ENCODE peak calls at places on chromosomes 5 and 9, in eight cellular contexts. One of them, this sample, is unnamed.

GRCh38 chr5:31638748-31639418 is at the start of gene PDZD2:
- DNase-seq in stomach: peak
- DNase-seq in IMR-90: peak
- DNase-seq in cardiac muscle cell: peak
- DNase-seq in PC-3: peak
- DNase-seq in A549: peak
- DNase-seq in upper lobe of right lung: peak
- DNase-seq in dorsolateral prefrontal cortex: peak
- DNase-seq in this sample: peak

GRCh38 chr5:74286734-74287705 is 353.5 kb downstream of the ENC1 start:
- DNase-seq in stomach: no peak
- DNase-seq in IMR-90: no peak
- DNase-seq in cardiac muscle cell: no peak
- DNase-seq in PC-3: no peak
- DNase-seq in A549: no peak
- DNase-seq in upper lobe of right lung: no peak
- DNase-seq in dorsolateral prefrontal cortex: no peak
- DNase-seq in this sample: no peak

GRCh38 chr9:35112257-35113020 is 3.2 kb downstream of the ATOSB start:
- DNase-seq in stomach: no peak
- DNase-seq in IMR-90: peak
- DNase-seq in cardiac muscle cell: no peak
- DNase-seq in PC-3: peak
- DNase-seq in A549: no peak
- DNase-seq in upper lobe of right lung: no peak
- DNase-seq in dorsolateral prefrontal cortex: no peak
- DNase-seq in this sample: no peak

GRCh38 chr5:167049771-167050567 is 1241.5 kb upstream of the WWC1 start:
- DNase-seq in stomach: no peak
- DNase-seq in IMR-90: no peak
- DNase-seq in cardiac muscle cell: no peak
- DNase-seq in PC-3: no peak
- DNase-seq in A549: no peak
- DNase-seq in upper lobe of right lung: no peak
- DNase-seq in dorsolateral prefrontal cortex: no peak
- DNase-seq in this sample: no peak

GRCh38 chr5:31990701-31991110 is 183.4 kb downstream of the GOLPH3 start:
- DNase-seq in stomach: no peak
- DNase-seq in IMR-90: no peak
- DNase-seq in cardiac muscle cell: no peak
- DNase-seq in PC-3: peak
- DNase-seq in A549: peak
- DNase-seq in upper lobe of right lung: no peak
- DNase-seq in dorsolateral prefrontal cortex: no peak
- DNase-seq in this sample: no peak

GRCh38 chr5:1480806-1481205 is 35.6 kb upstream of the SLC6A3 start:
- DNase-seq in stomach: no peak
- DNase-seq in IMR-90: no peak
- DNase-seq in cardiac muscle cell: no peak
- DNase-seq in PC-3: no peak
- DNase-seq in A549: no peak
- DNase-seq in upper lobe of right lung: no peak
- DNase-seq in dorsolateral prefrontal cortex: no peak
- DNase-seq in this sample: no peak

GRCh38 chr9:99012957-99013512 is 69.3 kb downstream of the COL15A1 start:
- DNase-seq in stomach: no peak
- DNase-seq in IMR-90: no peak
- DNase-seq in cardiac muscle cell: no peak
- DNase-seq in PC-3: no peak
- DNase-seq in A549: no peak
- DNase-seq in upper lobe of right lung: no peak
- DNase-seq in dorsolateral prefrontal cortex: no peak
- DNase-seq in this sample: no peak

GRCh38 chr9:123537809-123538208 is 181.8 kb downstream of the CRB2 start:
- DNase-seq in stomach: no peak
- DNase-seq in IMR-90: no peak
- DNase-seq in cardiac muscle cell: no peak
- DNase-seq in PC-3: no peak
- DNase-seq in A549: no peak
- DNase-seq in upper lobe of right lung: no peak
- DNase-seq in dorsolateral prefrontal cortex: no peak
- DNase-seq in this sample: no peak

GRCh38 chr5:149799965-149800516 is 69.9 kb downstream of the PPARGC1B start:
- DNase-seq in stomach: no peak
- DNase-seq in IMR-90: no peak
- DNase-seq in cardiac muscle cell: no peak
- DNase-seq in PC-3: no peak
- DNase-seq in A549: no peak
- DNase-seq in upper lobe of right lung: no peak
- DNase-seq in dorsolateral prefrontal cortex: no peak
- DNase-seq in this sample: no peak

GRCh38 chr9:134551657-134552348 is 89.8 kb upstream of the COL5A1 start:
- DNase-seq in stomach: no peak
- DNase-seq in IMR-90: peak
- DNase-seq in cardiac muscle cell: no peak
- DNase-seq in PC-3: peak
- DNase-seq in A549: peak
- DNase-seq in upper lobe of right lung: no peak
- DNase-seq in dorsolateral prefrontal cortex: no peak
- DNase-seq in this sample: no peak

GRCh38 chr9:36036780-36037579 is at the start of gene RECK:
- DNase-seq in stomach: peak
- DNase-seq in IMR-90: peak
- DNase-seq in cardiac muscle cell: peak
- DNase-seq in PC-3: peak
- DNase-seq in A549: peak
- DNase-seq in upper lobe of right lung: peak
- DNase-seq in dorsolateral prefrontal cortex: peak
- DNase-seq in this sample: peak

GRCh38 chr5:80407735-80408474 is at the start of gene ZFYVE16:
- DNase-seq in stomach: peak
- DNase-seq in IMR-90: peak
- DNase-seq in cardiac muscle cell: peak
- DNase-seq in PC-3: peak
- DNase-seq in A549: peak
- DNase-seq in upper lobe of right lung: peak
- DNase-seq in dorsolateral prefrontal cortex: peak
- DNase-seq in this sample: peak
- TF ChIP-seq CTCF in stomach: no peak
- TF ChIP-seq CTCF in IMR-90: peak
- TF ChIP-seq CTCF in cardiac muscle cell: peak
- TF ChIP-seq CTCF in PC-3: peak
- TF ChIP-seq CTCF in A549: no peak
- TF ChIP-seq CTCF in upper lobe of right lung: peak
- TF ChIP-seq CTCF in dorsolateral prefrontal cortex: no peak
- TF ChIP-seq CTCF in this sample: peak

DNA sequence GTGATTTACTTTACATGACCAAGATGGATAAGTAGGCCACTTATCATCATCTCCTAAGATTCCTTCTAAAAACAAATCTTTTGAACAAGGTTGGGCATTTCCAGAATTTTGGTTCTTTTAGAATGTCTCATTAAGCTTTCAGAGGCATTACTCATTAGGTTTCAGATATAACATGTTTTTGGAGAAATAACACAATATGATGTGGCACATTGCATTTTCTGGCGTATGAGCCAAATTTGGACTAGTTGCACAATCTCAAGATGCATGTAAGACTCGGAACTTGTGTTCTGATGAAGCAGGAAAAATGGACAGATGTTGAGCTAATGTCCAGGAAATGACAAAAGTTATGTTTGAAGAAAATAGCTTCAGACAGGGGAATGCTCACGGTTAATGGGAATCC is 145.8 kb upstream of the TNC start:
- DNase-seq in stomach: no peak
- DNase-seq in IMR-90: peak
- DNase-seq in cardiac muscle cell: no peak
- DNase-seq in PC-3: no peak
- DNase-seq in A549: no peak
- DNase-seq in upper lobe of right lung: no peak
- DNase-seq in dorsolateral prefrontal cortex: no peak
- DNase-seq in this sample: no peak
- H3K27ac ChIP-seq in stomach: no peak
- H3K27ac ChIP-seq in IMR-90: peak
- H3K27ac ChIP-seq in cardiac muscle cell: no peak
- H3K27ac ChIP-seq in PC-3: peak
- H3K27ac ChIP-seq in A549: no peak
- H3K27ac ChIP-seq in upper lobe of right lung: no peak
- H3K27ac ChIP-seq in dorsolateral prefrontal cortex: no peak
- H3K27ac ChIP-seq in this sample: no peak

DNA sequence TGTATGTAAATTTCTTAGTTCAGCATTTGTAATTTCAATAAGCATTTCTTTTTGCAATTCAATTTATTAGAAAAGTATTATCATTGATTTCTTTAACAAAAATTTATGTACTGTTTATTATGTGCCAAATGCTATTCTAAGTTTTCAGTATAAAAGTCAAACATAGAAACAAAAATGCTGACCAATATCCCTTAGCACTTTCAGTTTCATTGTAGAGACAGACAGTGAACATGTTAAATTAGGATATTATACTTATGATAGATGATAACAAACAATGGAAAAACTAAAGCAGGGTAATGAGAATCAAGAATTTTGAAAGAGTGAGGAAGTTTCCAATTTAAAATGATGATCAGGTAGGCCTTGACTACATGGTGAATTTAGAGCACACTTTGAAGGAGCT is 1106.0 kb downstream of the TAF11L14 start:
- DNase-seq in stomach: no peak
- DNase-seq in IMR-90: no peak
- DNase-seq in cardiac muscle cell: no peak
- DNase-seq in PC-3: no peak
- DNase-seq in A549: no peak
- DNase-seq in upper lobe of right lung: no peak
- DNase-seq in dorsolateral prefrontal cortex: no peak
- DNase-seq in this sample: no peak
- H3K4me3 ChIP-seq in stomach: no peak
- H3K4me3 ChIP-seq in IMR-90: no peak
- H3K4me3 ChIP-seq in cardiac muscle cell: no peak
- H3K4me3 ChIP-seq in PC-3: no peak
- H3K4me3 ChIP-seq in A549: no peak
- H3K4me3 ChIP-seq in upper lobe of right lung: no peak
- H3K4me3 ChIP-seq in dorsolateral prefrontal cortex: no peak
- H3K4me3 ChIP-seq in this sample: no peak

DNA sequence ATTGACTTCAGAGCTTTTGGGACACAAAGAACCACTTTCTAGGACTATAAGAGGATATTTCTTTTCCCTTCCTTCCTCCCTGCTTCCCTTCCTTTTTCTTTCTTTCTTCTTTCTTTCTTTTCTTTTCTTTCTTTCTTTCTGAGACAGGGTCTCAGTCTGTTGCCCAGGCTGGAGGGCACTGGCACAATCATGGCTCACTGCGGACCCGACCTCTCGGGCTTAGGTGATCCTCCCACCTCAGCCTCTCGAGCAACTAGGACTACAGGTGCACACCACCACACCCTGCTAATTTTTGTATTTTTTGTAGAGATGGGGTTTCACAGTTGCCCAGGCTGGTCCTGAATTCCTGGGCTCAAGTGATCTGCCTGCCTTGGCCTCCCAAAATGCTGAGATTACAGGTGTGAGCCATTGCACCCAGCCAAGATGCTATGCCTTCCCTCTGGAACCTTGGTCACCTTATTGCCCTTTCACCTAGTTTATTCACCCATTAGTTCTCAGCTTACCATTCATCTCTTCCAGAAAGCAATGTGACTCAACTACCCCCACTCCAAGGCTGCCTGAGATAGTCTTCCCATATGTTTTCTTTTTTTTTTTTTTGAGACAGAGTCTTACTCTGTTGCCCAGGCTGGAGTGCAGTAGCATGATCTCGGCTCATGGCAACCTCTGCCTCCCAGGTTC is 10.1 kb downstream of the PLIN2 start:
- DNase-seq in stomach: no peak
- DNase-seq in IMR-90: no peak
- DNase-seq in cardiac muscle cell: no peak
- DNase-seq in PC-3: no peak
- DNase-seq in A549: no peak
- DNase-seq in upper lobe of right lung: no peak
- DNase-seq in dorsolateral prefrontal cortex: no peak
- DNase-seq in this sample: no peak
- TF ChIP-seq CTCF in stomach: no peak
- TF ChIP-seq CTCF in IMR-90: no peak
- TF ChIP-seq CTCF in cardiac muscle cell: no peak
- TF ChIP-seq CTCF in PC-3: no peak
- TF ChIP-seq CTCF in A549: no peak
- TF ChIP-seq CTCF in upper lobe of right lung: no peak
- TF ChIP-seq CTCF in dorsolateral prefrontal cortex: no peak
- TF ChIP-seq CTCF in this sample: no peak

DNA sequence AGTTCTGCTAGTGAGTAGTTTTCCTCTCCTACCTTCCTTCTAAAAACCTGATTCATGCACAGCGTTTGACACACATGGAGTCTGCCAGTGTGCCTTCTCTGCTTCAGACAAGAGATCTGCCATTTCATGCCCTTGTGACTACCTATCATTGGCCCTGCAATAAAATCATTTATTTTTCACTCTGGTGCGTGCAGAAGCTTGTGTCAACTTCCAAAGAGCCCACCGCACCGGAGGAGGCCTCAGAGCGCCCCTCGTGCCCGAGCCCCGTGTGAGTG is 13.7 kb downstream of the HNRNPH1 start:
- DNase-seq in stomach: no peak
- DNase-seq in IMR-90: no peak
- DNase-seq in cardiac muscle cell: no peak
- DNase-seq in PC-3: no peak
- DNase-seq in A549: no peak
- DNase-seq in upper lobe of right lung: no peak
- DNase-seq in dorsolateral prefrontal cortex: no peak
- DNase-seq in this sample: no peak
- H3K27ac ChIP-seq in stomach: no peak
- H3K27ac ChIP-seq in IMR-90: no peak
- H3K27ac ChIP-seq in cardiac muscle cell: peak
- H3K27ac ChIP-seq in PC-3: no peak
- H3K27ac ChIP-seq in A549: no peak
- H3K27ac ChIP-seq in upper lobe of right lung: no peak
- H3K27ac ChIP-seq in dorsolateral prefrontal cortex: peak
- H3K27ac ChIP-seq in this sample: peak

GRCh38 chr9:91425270-91425669 is 1.6 kb upstream of the NFIL3 start:
- DNase-seq in stomach: no peak
- DNase-seq in IMR-90: no peak
- DNase-seq in cardiac muscle cell: no peak
- DNase-seq in PC-3: no peak
- DNase-seq in A549: no peak
- DNase-seq in upper lobe of right lung: no peak
- DNase-seq in dorsolateral prefrontal cortex: no peak
- DNase-seq in this sample: no peak
- H3K4me3 ChIP-seq in stomach: no peak
- H3K4me3 ChIP-seq in IMR-90: no peak
- H3K4me3 ChIP-seq in cardiac muscle cell: peak
- H3K4me3 ChIP-seq in PC-3: peak
- H3K4me3 ChIP-seq in A549: no peak
- H3K4me3 ChIP-seq in upper lobe of right lung: peak
- H3K4me3 ChIP-seq in dorsolateral prefrontal cortex: peak
- H3K4me3 ChIP-seq in this sample: peak